ENCODE peak calls at places on chromosomes 6 and 20, in eight cellular contexts. O is NCI-H524; A is A549; V is activated CD4-positive, alpha-beta T cell treated with anti-CD3 and anti-CD28 coated beads, Interleukin-2, amount 50 U/mL, for 1 hour; Q is fibroblast of mammary gland; G is NCI-H2171; Y is progenitor cell of endocrine pancreas; S is amniotic epithelial cell. M is an unnamed sample.

GRCh38 chr6:36886948-36887347 is 1.2 kb downstream of the C6orf89 start:
- DNase-seq in A (no peak), Q (no peak), G (no peak), O (no peak), S (no peak), Y (no peak), V (no peak), M (no peak)

GRCh38 chr20:51377132-51377531 is 165.4 kb downstream of the NFATC2 start:
- DNase-seq in V (no peak), A (no peak), Y (no peak), S (no peak), G (no peak), Q (no peak), O (no peak), M (no peak)

GRCh38 chr20:50394569-50394968 is 115.6 kb upstream of the PTPN1 start:
- DNase-seq in A (no peak), Y (no peak), Q (no peak), O (no peak), V (no peak), S (no peak), G (no peak), M (no peak)

GRCh38 chr6:41557305-41557704 is 11.1 kb downstream of the FOXP4 start:
- DNase-seq in Q (no peak), G (no peak), O (no peak), S (no peak), V (no peak), A (no peak), Y (no peak), M (no peak)

GRCh38 chr6:121849477-121849876 is 414.0 kb downstream of the GJA1 start:
- DNase-seq in Y (peak), G (no peak), S (peak), A (peak), V (no peak), O (peak), Q (peak), M (peak)

GRCh38 chr20:63538204-63539091 is 1.3 kb upstream of the PTK6 start:
- DNase-seq in S (no peak), O (no peak), Q (peak), G (peak), Y (no peak), V (peak), A (peak), M (peak)

GRCh38 chr6:147167576-147168461 is 36.4 kb upstream of the STXBP5 start:
- DNase-seq in Q (peak), O (no peak), S (no peak), G (no peak), A (no peak), Y (no peak), V (no peak), M (no peak)

GRCh38 chr20:63737690-63737939 is 1.2 kb downstream of the LIME1 start:
- DNase-seq in S (no peak), O (no peak), V (no peak), G (no peak), Q (no peak), Y (no peak), A (no peak), M (no peak)

GRCh38 chr6:39835856-39836442 is 43.8 kb downstream of the DAAM2 start:
- DNase-seq in V (no peak), G (no peak), Q (peak), Y (no peak), O (no peak), S (no peak), A (no peak), M (no peak)

GRCh38 chr6:78565997-78566396 is 301.4 kb upstream of the IRAK1BP1 start:
- DNase-seq in A (no peak), O (no peak), S (no peak), V (no peak), Y (no peak), Q (no peak), G (no peak), M (no peak)

GRCh38 chr6:170137176-170137891 is 153.5 kb downstream of the DLL1 start:
- DNase-seq in V (no peak), O (no peak), A (no peak), Q (peak), G (no peak), S (no peak), Y (no peak), M (no peak)

GRCh38 chr6:429515-430121 is 38.1 kb downstream of the IRF4 start:
- DNase-seq in O (no peak), G (no peak), Y (no peak), V (no peak), S (no peak), A (no peak), Q (peak), M (no peak)

M was measured in PC-3.